ENCODE peak calls at places on chromosomes 7 and 10, in four cellular contexts. N is body of pancreas, T is OCI-LY7, F is Peyer's patch. K is an unnamed sample.

GRCh38 chr10:69576334-69577011 is 3.3 kb upstream of the NEUROG3 start:
- DNase-seq in N (no peak), F (no peak), T (no peak), K (no peak)

GRCh38 chr10:24722676-24723385 is 856 bp downstream of the ARHGAP21 start:
- DNase-seq in F (peak), N (peak), T (peak), K (no peak)

GRCh38 chr10:25112016-25112415 is 62.8 kb upstream of the GPR158 start:
- DNase-seq in N (no peak), F (no peak), T (no peak), K (no peak)

GRCh38 chr10:23522345-23522744 is 83.5 kb downstream of the OTUD1 start:
- DNase-seq in F (no peak), T (no peak), N (no peak), K (peak)

GRCh38 chr10:84270708-84271107 is 25.9 kb downstream of the RGR start:
- DNase-seq in T (no peak), N (no peak), F (no peak), K (no peak)

GRCh38 chr10:16809074-16809718 is 8.0 kb downstream of the RSU1 start:
- DNase-seq in N (no peak), T (peak), F (peak), K (no peak)

GRCh38 chr10:90125966-90126600 is 424.7 kb downstream of the KIF20B start:
- DNase-seq in N (no peak), T (no peak), F (no peak), K (no peak)

GRCh38 chr10:29731760-29732159 is 97.0 kb upstream of the SVIL start:
- DNase-seq in F (no peak), N (no peak), T (no peak), K (no peak)

GRCh38 chr10:113232928-113233511 is 283.0 kb downstream of the TCF7L2 start:
- DNase-seq in F (no peak), N (no peak), T (no peak), K (no peak)

GRCh38 chr10:94123253-94123995 is 129.7 kb downstream of the PLCE1 start:
- DNase-seq in T (no peak), N (peak), F (no peak), K (peak)

GRCh38 chr7:141550694-141551079 is 523 bp upstream of the AGK start:
- DNase-seq in F (no peak), T (no peak), N (peak), K (no peak)

GRCh38 chr10:74928742-74929191 is 102.4 kb downstream of the KAT6B start:
- DNase-seq in T (no peak), N (no peak), F (no peak), K (no peak)

DNA sequence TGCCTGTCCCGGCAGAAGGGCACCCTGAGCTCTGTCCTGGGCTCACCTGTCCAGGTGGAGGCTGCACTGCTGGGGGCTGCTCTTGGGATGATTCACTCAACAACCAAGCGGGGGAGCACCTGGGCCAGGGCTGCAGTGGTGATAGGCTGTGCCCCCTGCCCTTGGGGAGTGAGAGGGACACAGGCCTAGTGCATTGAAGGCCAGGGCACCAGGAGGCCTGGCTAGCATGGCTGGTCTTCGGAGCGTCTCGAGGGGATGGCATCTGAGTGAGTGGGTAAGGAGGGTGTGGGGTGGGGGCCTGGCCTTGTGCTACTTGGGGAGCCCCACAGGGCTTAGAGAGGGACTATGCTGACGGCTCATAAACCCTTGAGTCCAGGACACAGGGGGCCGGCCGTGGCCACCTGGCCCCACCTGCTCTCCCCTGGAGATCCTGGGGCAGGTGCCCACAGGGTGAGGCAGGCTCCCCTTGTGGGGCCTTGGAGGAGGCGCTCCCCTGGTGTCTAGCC is 3.1 kb downstream of the PWWP2B start:
- DNase-seq in N (peak), T (peak), F (no peak), K (no peak)
- H3K27ac ChIP-seq in N (peak), T (no peak), F (no peak), K (no peak)

GRCh38 chr10:68237173-68237572 is 5.3 kb upstream of the ATOH7 start:
- DNase-seq in T (no peak), N (no peak), F (no peak), K (no peak)

GRCh38 chr10:68239596-68240150 is 7.8 kb upstream of the ATOH7 start:
- DNase-seq in N (no peak), T (no peak), F (no peak), K (no peak)

GRCh38 chr10:68239069-68239468 is 7.2 kb upstream of the ATOH7 start:
- DNase-seq in T (no peak), N (no peak), F (no peak), K (no peak)

GRCh38 chr10:68238371-68238770 is 6.5 kb upstream of the ATOH7 start:
- DNase-seq in T (no peak), F (no peak), N (no peak), K (no peak)

GRCh38 chr10:68242051-68242450 is 10.1 kb upstream of the ATOH7 start:
- DNase-seq in N (no peak), T (no peak), F (no peak), K (no peak)
- H3K27ac ChIP-seq in N (no peak), T (no peak), F (no peak), K (no peak)

DNA sequence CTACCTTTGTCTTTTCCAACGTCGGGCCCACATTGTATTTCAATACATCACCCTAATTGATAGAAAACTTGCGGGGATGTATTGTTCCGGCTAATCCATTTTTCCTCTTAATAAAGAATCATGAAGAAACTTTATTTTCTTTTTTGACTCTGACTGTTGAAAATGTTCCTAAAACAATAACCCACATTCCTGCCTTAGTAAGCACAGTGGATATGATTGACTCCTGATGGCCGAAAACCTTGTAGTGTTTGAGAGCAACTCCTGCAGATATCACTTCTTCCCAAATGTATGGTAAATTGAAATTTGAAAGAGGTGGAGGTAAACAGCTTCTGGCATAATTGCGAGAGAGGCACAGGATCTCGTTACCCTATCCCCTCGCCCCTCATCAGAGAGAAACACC is 65.7 kb downstream of the BICC1 start:
- DNase-seq in N (no peak), T (no peak), F (no peak), K (no peak)
- H3K27ac ChIP-seq in N (no peak), T (no peak), F (no peak), K (no peak)

GRCh38 chr7:132113536-132114409 is 462.5 kb downstream of the PLXNA4 start:
- DNase-seq in T (no peak), N (no peak), F (no peak), K (no peak)
- H3K27ac ChIP-seq in T (no peak), N (no peak), F (no peak), K (no peak)

GRCh38 chr10:50402466-50402865 is 151.2 kb upstream of the ASAH2 start:
- DNase-seq in N (no peak), F (no peak), T (no peak), K (no peak)

GRCh38 chr10:50398383-50398782 is 147.1 kb upstream of the ASAH2 start:
- DNase-seq in F (no peak), T (no peak), N (no peak), K (no peak)

GRCh38 chr10:50403074-50403473 is 151.8 kb upstream of the ASAH2 start:
- DNase-seq in F (no peak), T (no peak), N (no peak), K (no peak)

GRCh38 chr10:50398823-50399222 is 147.5 kb upstream of the ASAH2 start:
- DNase-seq in N (no peak), T (no peak), F (no peak), K (no peak)

GRCh38 chr10:50400694-50401093 is 149.4 kb upstream of the ASAH2 start:
- DNase-seq in T (no peak), F (no peak), N (no peak), K (no peak)
- H3K27ac ChIP-seq in T (no peak), F (no peak), N (no peak), K (no peak)

GRCh38 chr7:71349583-71350481 is 217.9 kb downstream of the GALNT17 start:
- DNase-seq in T (no peak), N (peak), F (no peak), K (no peak)

GRCh38 chr7:71348751-71349415 is 216.9 kb downstream of the GALNT17 start:
- DNase-seq in T (no peak), N (peak), F (no peak), K (no peak)

GRCh38 chr7:71345485-71345884 is 213.5 kb downstream of the GALNT17 start:
- DNase-seq in N (no peak), T (no peak), F (no peak), K (no peak)

DNA sequence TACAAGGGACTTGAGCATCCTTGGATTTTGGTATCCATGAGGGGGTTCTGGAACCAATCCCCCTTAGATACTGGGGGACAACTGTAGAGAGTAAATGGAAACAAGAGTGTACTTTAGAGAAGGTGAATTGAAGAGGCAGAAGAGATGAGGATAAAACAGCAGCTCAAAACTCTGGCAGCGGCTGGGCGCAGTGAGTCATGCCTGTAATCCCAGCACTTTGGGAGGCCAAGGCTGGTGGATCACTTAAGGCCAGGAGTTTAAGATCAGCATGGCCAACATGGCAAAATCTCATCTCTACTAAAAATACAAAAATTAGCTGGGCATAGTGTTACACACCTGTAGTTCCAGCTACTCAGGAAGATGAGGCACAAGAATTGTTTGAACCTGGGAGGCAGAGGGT is 218.7 kb downstream of the GALNT17 start:
- DNase-seq in T (no peak), N (peak), F (no peak), K (no peak)
- H3K27ac ChIP-seq in T (no peak), N (peak), F (no peak), K (no peak)